ENCODE peak calls at places on chromosomes 4 and X, in seven cellular contexts. D is CD4-positive, alpha-beta memory T cell; K is cardiac muscle cell; U is mesenchymal stem cell; X is heart left ventricle; P is IMR-90; G is heart right ventricle. R is an unnamed sample.

GRCh38 chr4:837772-838171 is 11.8 kb upstream of the CPLX1 start:
- DNase-seq in D (no peak), K (no peak), U (no peak), X (no peak), P (no peak), G (no peak), R (no peak)

GRCh38 chrX:12945494-12945893 is 29.4 kb upstream of the TMSB4X start:
- DNase-seq in D (no peak), K (no peak), U (no peak), X (no peak), P (no peak), G (no peak), R (no peak)

GRCh38 chr4:10783351-10783750 is 98.8 kb upstream of the CLNK start:
- DNase-seq in D (no peak), K (peak; percentile 49), U (peak; percentile 80), X (no peak), P (peak; percentile 86), G (no peak), R (no peak)

GRCh38 chr4:84691170-84691691 is 108.3 kb downstream of the CDS1 start:
- DNase-seq in D (no peak), K (peak; percentile 93), U (peak; percentile 95), X (no peak), P (peak; percentile 94), G (no peak), R (no peak)

GRCh38 chr4:87502580-87503238 is 26.5 kb downstream of the SPARCL1 start:
- DNase-seq in D (no peak), K (peak; percentile 26), U (peak; percentile 48), X (no peak), P (peak; percentile 23), G (no peak), R (no peak)

GRCh38 chrX:102976793-102977495 is 39.9 kb downstream of the RAB40AL start:
- DNase-seq in D (no peak), K (peak; percentile 22), U (no peak), X (no peak), P (peak; percentile 35), G (no peak), R (no peak)

GRCh38 chr4:74793757-74794340 is 474 bp downstream of the BTC start:
- DNase-seq in D (no peak), K (peak; percentile 48), U (peak; percentile 28), X (peak; percentile 14), P (no peak), G (peak; percentile 15), R (peak; percentile 74)

GRCh38 chr4:54384563-54384962 is 155.5 kb downstream of the PDGFRA start:
- DNase-seq in D (no peak), K (peak; percentile 42), U (peak; percentile 33), X (peak; percentile 17), P (peak; percentile 39), G (no peak), R (peak; percentile 29)

GRCh38 chr4:126604273-126604867 is 1028.4 kb upstream of the INTU start:
- DNase-seq in D (no peak), K (peak; percentile 65), U (peak; percentile 56), X (no peak), P (peak; percentile 61), G (no peak), R (no peak)

GRCh38 chr4:10296730-10297129 is 160.5 kb downstream of the ZNF518B start:
- DNase-seq in D (no peak), K (peak; percentile 53), U (no peak), X (peak; percentile 9), P (no peak), G (no peak), R (no peak)

GRCh38 chr4:54092405-54092759 is 7.6 kb upstream of the GSX2 start:
- DNase-seq in D (no peak), K (no peak), U (no peak), X (no peak), P (no peak), G (no peak), R (no peak)

GRCh38 chr4:117900832-117901231 is 133.5 kb upstream of the NDST3 start:
- DNase-seq in D (no peak), K (no peak), U (peak; percentile 55), X (no peak), P (no peak), G (no peak), R (no peak)

GRCh38 chrX:10048076-10048475 is 80.9 kb downstream of the CLDN34 start:
- DNase-seq in D (no peak), K (peak; percentile 18), U (no peak), X (no peak), P (no peak), G (no peak), R (no peak)

GRCh38 chrX:107713205-107714195 is 62.1 kb downstream of the TSC22D3 start:
- DNase-seq in D (peak; percentile 45), K (peak; percentile 43), U (peak; percentile 21), X (no peak), P (no peak), G (no peak), R (no peak)

GRCh38 chrX:55039471-55039870 is 8.7 kb upstream of the ALAS2 start:
- DNase-seq in D (no peak), K (no peak), U (peak; percentile 50), X (no peak), P (no peak), G (no peak), R (no peak)

GRCh38 chrX:48578661-48579128 is 4.4 kb downstream of the RBM3 start:
- DNase-seq in D (no peak), K (no peak), U (no peak), X (no peak), P (no peak), G (no peak), R (no peak)

GRCh38 chr4:1463088-1463926 is 57.1 kb upstream of the NKX1-1 start:
- DNase-seq in D (no peak), K (peak; percentile 61), U (peak; percentile 36), X (no peak), P (peak; percentile 69), G (no peak), R (peak; percentile 41)

GRCh38 chrX:130975947-130976346 is 72.9 kb upstream of the ENOX2 start:
- DNase-seq in D (no peak), K (peak; percentile 55), U (peak; percentile 70), X (no peak), P (peak; percentile 48), G (no peak), R (no peak)

GRCh38 chr4:3779509-3779908 is 13.3 kb downstream of the ADRA2C start:
- DNase-seq in D (no peak), K (no peak), U (no peak), X (no peak), P (no peak), G (no peak), R (no peak)

GRCh38 chr4:144820706-144821105 is 174.8 kb downstream of the HHIP start:
- DNase-seq in D (no peak), K (peak; percentile 84), U (no peak), X (no peak), P (peak; percentile 2), G (no peak), R (no peak)

GRCh38 chrX:16930392-16930791 is 16.1 kb upstream of the REPS2 start:
- DNase-seq in D (no peak), K (peak; percentile 77), U (no peak), X (no peak), P (no peak), G (no peak), R (no peak)

DNA sequence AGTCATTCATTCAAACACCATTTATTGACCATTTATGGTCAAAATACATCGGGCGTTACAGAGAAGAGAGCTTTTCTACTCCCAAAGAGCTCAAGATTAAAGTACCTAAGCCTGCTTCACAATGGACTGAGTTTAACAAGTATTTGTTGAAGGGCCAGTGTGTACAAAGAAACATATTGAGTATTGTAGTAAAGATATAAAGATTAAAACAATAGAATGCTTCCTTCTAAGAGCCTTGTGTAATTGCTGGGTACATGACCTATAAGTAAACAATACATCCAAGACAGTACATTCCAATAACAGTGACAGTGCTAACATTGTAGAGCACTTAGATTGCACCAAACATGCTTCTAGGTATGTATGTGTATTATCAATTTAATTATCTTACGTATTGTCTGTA is 695.5 kb downstream of the PCDH7 start:
- DNase-seq in D (no peak), K (no peak), U (no peak), X (no peak), P (no peak), G (no peak), R (no peak)
- H3K27me3 ChIP-seq in D (no peaks in the 10 kb centered on the region), K (no peaks in the 10 kb centered on the region), U (no peaks in the 10 kb centered on the region), X (no peaks in the 10 kb centered on the region), P (no peaks in the 10 kb centered on the region), G (no peaks in the 10 kb centered on the region), R (no peaks in the 10 kb centered on the region)

GRCh38 chr4:147843162-147843561 is 111.3 kb downstream of the ARHGAP10 start:
- DNase-seq in D (no peak), K (no peak), U (no peak), X (no peak), P (no peak), G (no peak), R (no peak)
- H3K27ac ChIP-seq in D (no peak overlapping the region), K (no peak overlapping the region), U (no peak overlapping the region), X (peak overlapping the region; percentile 44), P (no peak overlapping the region), G (no peak overlapping the region), R (no peak overlapping the region)

GRCh38 chrX:153922286-153922573 is 3.8 kb downstream of the ARHGAP4 start:
- DNase-seq in D (no peak), K (no peak), U (no peak), X (no peak), P (no peak), G (no peak), R (peak; percentile 48)

GRCh38 chrX:153921070-153921469 is 5.0 kb downstream of the ARHGAP4 start:
- DNase-seq in D (no peak), K (no peak), U (no peak), X (no peak), P (no peak), G (no peak), R (no peak)

GRCh38 chrX:153922932-153923857 is 2.9 kb downstream of the ARHGAP4 start:
- DNase-seq in D (no peak), K (peak; percentile 75), U (no peak), X (peak; percentile 81), P (peak; percentile 58), G (peak; percentile 82), R (peak; percentile 94)

GRCh38 chrX:153920546-153920945 is 5.5 kb downstream of the ARHGAP4 start:
- DNase-seq in D (no peak), K (no peak), U (no peak), X (no peak), P (no peak), G (no peak), R (no peak)

GRCh38 chrX:153921511-153922285 is 4.4 kb downstream of the ARHGAP4 start:
- DNase-seq in D (no peak), K (no peak), U (no peak), X (no peak), P (no peak), G (no peak), R (peak; percentile 63)
- H3K4me1 ChIP-seq in D (peaks cover 32% of the 10 kb centered on the region), K (peaks cover 8% of the 10 kb centered on the region), U (peaks cover 14% of the 10 kb centered on the region), X (peaks cover 23% of the 10 kb centered on the region), P (no peaks in the 10 kb centered on the region), G (peaks cover 26% of the 10 kb centered on the region), R (peaks cover 4% of the 10 kb centered on the region)

GRCh38 chr4:190018201-190018920 is 8.7 kb downstream of the FRG2 start:
- DNase-seq in D (no peak), K (no peak), U (no peak), X (no peak), P (no peak), G (no peak), R (peak; percentile 8)
- H3K27me3 ChIP-seq in D (peaks cover 10% of the 10 kb centered on the region), K (peaks cover 95% of the 10 kb centered on the region), U (peaks cover 62% of the 10 kb centered on the region), X (peaks cover 63% of the 10 kb centered on the region), P (peaks cover 64% of the 10 kb centered on the region), G (peaks cover 75% of the 10 kb centered on the region), R (no peaks in the 10 kb centered on the region)

GRCh38 chr4:148649669-148650331 is 207.6 kb upstream of the NR3C2 start:
- DNase-seq in D (no peak), K (peak; percentile 0), U (no peak), X (no peak), P (peak; percentile 49), G (no peak), R (no peak)
- H3K27ac ChIP-seq in D (no peak overlapping the region), K (no peak overlapping the region), U (no peak overlapping the region), X (no peak overlapping the region), P (no peak overlapping the region), G (no peak overlapping the region), R (no peak overlapping the region)